ENCODE peak calls at places on chromosome 15, in four cellular contexts. One of them, this sample, is unnamed.

GRCh38 chr15:48413304-48413703 is 82.1 kb downstream of the DUT start:
- DNase-seq in HepG2: peak
- DNase-seq in GM12878: no peak
- DNase-seq in A549: no peak
- DNase-seq in this sample: no peak

GRCh38 chr15:87144775-87145174 is 1065.1 kb downstream of the AGBL1 start:
- DNase-seq in HepG2: no peak
- DNase-seq in A549: no peak
- DNase-seq in GM12878: no peak
- DNase-seq in this sample: no peak

GRCh38 chr15:79091204-79091867 is 756 bp upstream of the RASGRF1 start:
- DNase-seq in A549: peak
- DNase-seq in GM12878: no peak
- DNase-seq in HepG2: no peak
- DNase-seq in this sample: no peak

GRCh38 chr15:89785064-89785770 is 9.1 kb downstream of the MESP2 start:
- DNase-seq in GM12878: no peak
- DNase-seq in A549: peak
- DNase-seq in HepG2: peak
- DNase-seq in this sample: no peak

GRCh38 chr15:63461230-63461629 is 43.2 kb upstream of the USP3 start:
- DNase-seq in A549: no peak
- DNase-seq in HepG2: peak
- DNase-seq in GM12878: no peak
- DNase-seq in this sample: no peak

GRCh38 chr15:44595656-44596510 is 58.9 kb downstream of the EIF3J start:
- DNase-seq in A549: no peak
- DNase-seq in GM12878: no peak
- DNase-seq in HepG2: no peak
- DNase-seq in this sample: no peak

GRCh38 chr15:43270676-43271306 is 4.1 kb upstream of the TGM5 start:
- DNase-seq in GM12878: no peak
- DNase-seq in A549: no peak
- DNase-seq in HepG2: no peak
- DNase-seq in this sample: no peak

GRCh38 chr15:92339361-92339760 is 54.3 kb upstream of the ST8SIA2 start:
- DNase-seq in GM12878: no peak
- DNase-seq in HepG2: no peak
- DNase-seq in A549: no peak
- DNase-seq in this sample: no peak

GRCh38 chr15:25737218-25737643 is 125.9 kb downstream of the ATP10A start:
- DNase-seq in GM12878: no peak
- DNase-seq in HepG2: no peak
- DNase-seq in A549: no peak
- DNase-seq in this sample: no peak

GRCh38 chr15:41494190-41494921 is 682 bp downstream of the ITPKA start:
- DNase-seq in HepG2: peak
- DNase-seq in GM12878: no peak
- DNase-seq in A549: peak
- DNase-seq in this sample: peak

GRCh38 chr15:80747317-80748053 is 31.7 kb upstream of the CEMIP start:
- DNase-seq in GM12878: no peak
- DNase-seq in A549: no peak
- DNase-seq in HepG2: no peak
- DNase-seq in this sample: no peak

GRCh38 chr15:80749589-80749988 is 29.6 kb upstream of the CEMIP start:
- DNase-seq in A549: peak
- DNase-seq in HepG2: no peak
- DNase-seq in GM12878: no peak
- DNase-seq in this sample: no peak

GRCh38 chr15:80752204-80752603 is 27.0 kb upstream of the CEMIP start:
- DNase-seq in GM12878: no peak
- DNase-seq in HepG2: no peak
- DNase-seq in A549: no peak
- DNase-seq in this sample: no peak

GRCh38 chr15:80754005-80754404 is 25.2 kb upstream of the CEMIP start:
- DNase-seq in HepG2: no peak
- DNase-seq in A549: no peak
- DNase-seq in GM12878: no peak
- DNase-seq in this sample: no peak

GRCh38 chr15:80750591-80750990 is 28.6 kb upstream of the CEMIP start:
- DNase-seq in GM12878: no peak
- DNase-seq in A549: no peak
- DNase-seq in HepG2: no peak
- DNase-seq in this sample: no peak
- TF ChIP-seq JUNB in GM12878: no peak
- TF ChIP-seq JUNB in A549: no peak
- TF ChIP-seq JUNB in HepG2: no peak
- TF ChIP-seq JUNB in this sample: no peak

GRCh38 chr15:81296218-81296617 is 27.7 kb downstream of the STARD5 start:
- DNase-seq in HepG2: no peak
- DNase-seq in GM12878: no peak
- DNase-seq in A549: no peak
- DNase-seq in this sample: no peak

GRCh38 chr15:81296673-81297072 is 27.3 kb downstream of the STARD5 start:
- DNase-seq in GM12878: peak
- DNase-seq in A549: no peak
- DNase-seq in HepG2: no peak
- DNase-seq in this sample: no peak

GRCh38 chr15:81298606-81299005 is 25.3 kb downstream of the STARD5 start:
- DNase-seq in HepG2: no peak
- DNase-seq in A549: no peak
- DNase-seq in GM12878: no peak
- DNase-seq in this sample: no peak

GRCh38 chr15:81297580-81298575 is 26.1 kb downstream of the STARD5 start:
- DNase-seq in GM12878: no peak
- DNase-seq in HepG2: no peak
- DNase-seq in A549: no peak
- DNase-seq in this sample: no peak

DNA sequence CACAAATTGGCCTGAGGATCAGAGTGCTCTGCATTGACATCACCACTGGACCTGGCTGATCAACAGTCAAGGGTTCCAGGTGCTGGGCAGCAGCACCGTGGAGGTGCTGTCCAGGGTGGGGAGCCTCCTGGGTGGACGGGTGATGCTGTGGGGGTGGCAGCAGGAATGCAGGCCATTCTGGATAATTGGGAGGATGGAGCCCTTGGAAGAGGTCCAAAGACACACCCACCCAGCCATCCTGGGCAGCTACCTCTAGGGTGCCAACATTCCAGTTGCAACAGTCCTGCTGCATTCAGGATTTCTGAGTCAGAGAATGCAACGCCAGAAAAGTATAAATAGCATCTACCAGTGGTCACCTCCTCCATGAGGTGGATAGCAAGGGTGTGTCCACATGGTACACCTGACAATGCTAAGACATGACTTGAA is 26.8 kb downstream of the STARD5 start:
- DNase-seq in GM12878: no peak
- DNase-seq in A549: no peak
- DNase-seq in HepG2: no peak
- DNase-seq in this sample: no peak
- TF ChIP-seq POLR2A in GM12878: no peak
- TF ChIP-seq POLR2A in A549: no peak
- TF ChIP-seq POLR2A in HepG2: no peak
- TF ChIP-seq POLR2A in this sample: no peak

GRCh38 chr15:70512772-70513362 is 250.5 kb downstream of the UACA start:
- DNase-seq in GM12878: no peak
- DNase-seq in A549: peak
- DNase-seq in HepG2: peak
- DNase-seq in this sample: peak
- TF ChIP-seq JUNB in GM12878: no peak
- TF ChIP-seq JUNB in A549: no peak
- TF ChIP-seq JUNB in HepG2: no peak
- TF ChIP-seq JUNB in this sample: no peak

GRCh38 chr15:71274448-71274798 is 159.2 kb downstream of the THSD4 start:
- DNase-seq in GM12878: no peak
- DNase-seq in HepG2: no peak
- DNase-seq in A549: no peak
- DNase-seq in this sample: no peak
- TF ChIP-seq POLR2A in GM12878: no peak
- TF ChIP-seq POLR2A in HepG2: no peak
- TF ChIP-seq POLR2A in A549: no peak
- TF ChIP-seq POLR2A in this sample: no peak

DNA sequence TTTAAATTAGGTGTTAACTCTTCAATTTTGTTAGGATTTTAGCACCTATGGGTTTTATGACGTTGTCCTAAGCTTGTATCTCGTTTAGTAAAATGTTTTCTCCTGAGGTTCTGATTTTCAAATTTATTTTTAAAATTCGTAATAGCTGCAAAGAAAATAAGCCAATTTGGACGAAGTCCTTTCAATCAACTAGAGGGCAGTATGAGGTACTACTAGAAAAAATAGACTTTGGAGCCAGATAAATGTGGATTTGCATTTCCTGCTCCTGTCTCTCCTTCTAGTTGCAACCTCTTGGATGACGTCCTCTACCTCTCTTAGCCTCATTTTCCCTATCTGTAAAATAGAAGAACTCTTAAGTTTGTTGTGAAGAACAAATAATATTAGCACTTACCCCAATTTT is 81.1 kb downstream of the SLTM start:
- DNase-seq in A549: no peak
- DNase-seq in HepG2: peak
- DNase-seq in GM12878: no peak
- DNase-seq in this sample: no peak
- TF ChIP-seq JUNB in A549: no peak
- TF ChIP-seq JUNB in HepG2: no peak
- TF ChIP-seq JUNB in GM12878: no peak
- TF ChIP-seq JUNB in this sample: no peak

GRCh38 chr15:39587910-39588530 is 7.1 kb downstream of the THBS1 start:
- DNase-seq in HepG2: no peak
- DNase-seq in A549: no peak
- DNase-seq in GM12878: no peak
- DNase-seq in this sample: no peak

GRCh38 chr15:39586387-39587171 is 5.7 kb downstream of the THBS1 start:
- DNase-seq in A549: no peak
- DNase-seq in GM12878: no peak
- DNase-seq in HepG2: no peak
- DNase-seq in this sample: no peak

GRCh38 chr15:39588531-39589192 is 7.8 kb downstream of the THBS1 start:
- DNase-seq in A549: no peak
- DNase-seq in HepG2: no peak
- DNase-seq in GM12878: no peak
- DNase-seq in this sample: no peak

GRCh38 chr15:39585871-39586301 is 5.0 kb downstream of the THBS1 start:
- DNase-seq in A549: no peak
- DNase-seq in HepG2: no peak
- DNase-seq in GM12878: no peak
- DNase-seq in this sample: no peak

DNA sequence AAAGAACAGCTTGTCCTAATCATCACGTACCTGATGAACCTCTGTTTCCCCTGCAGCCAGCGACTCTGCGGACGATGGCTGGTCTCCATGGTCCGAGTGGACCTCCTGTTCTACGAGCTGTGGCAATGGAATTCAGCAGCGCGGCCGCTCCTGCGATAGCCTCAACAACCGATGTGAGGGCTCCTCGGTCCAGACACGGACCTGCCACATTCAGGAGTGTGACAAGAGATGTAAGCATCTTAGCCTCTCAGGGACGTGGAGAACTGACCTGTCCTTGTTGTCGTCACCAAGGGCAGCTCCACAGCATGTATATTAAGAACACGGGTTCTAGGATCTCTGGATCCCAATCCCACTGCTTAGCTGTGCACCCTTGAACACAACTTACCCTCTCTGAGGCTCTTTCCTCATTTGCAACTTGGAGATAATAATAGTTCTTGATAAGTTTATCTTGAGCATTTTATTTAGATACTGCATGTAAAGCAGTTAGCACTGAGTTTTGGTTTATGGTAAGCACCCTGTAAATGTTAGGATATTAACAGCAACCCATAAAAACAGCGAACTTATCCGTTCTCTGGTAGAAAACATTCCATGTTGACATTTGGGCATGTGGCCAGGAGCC is 6.5 kb downstream of the THBS1 start:
- DNase-seq in HepG2: no peak
- DNase-seq in GM12878: no peak
- DNase-seq in A549: no peak
- DNase-seq in this sample: no peak
- TF ChIP-seq POLR2A in HepG2: no peak
- TF ChIP-seq POLR2A in GM12878: no peak
- TF ChIP-seq POLR2A in A549: no peak
- TF ChIP-seq POLR2A in this sample: no peak